ENCODE peak calls at places on chromosomes 12 and 14, in four cellular contexts. T is GM23248, S is OCI-LY7, D is hepatocyte. A is an unnamed sample. For H3K9me2, the result is how much of the 10 kb centered on the place peaks cover.

GRCh38 chr12:88553941-88554658 is 26.2 kb downstream of the KITLG start:
- DNase-seq in T (peak), S (no peak), D (no peak), A (no peak)

GRCh38 chr12:126397071-126397571 is 1331.9 kb downstream of the AACS start:
- DNase-seq in T (peak), S (no peak), D (no peak), A (no peak)

GRCh38 chr14:58238252-58239247 is 6.1 kb upstream of the PSMA3 start:
- DNase-seq in T (peak), S (no peak), D (peak), A (no peak)

GRCh38 chr14:100155881-100156645 is 3.4 kb downstream of the DEGS2 start:
- DNase-seq in T (no peak), S (no peak), D (peak), A (no peak)

GRCh38 chr12:49088190-49088931 is 6.2 kb downstream of the DHH start:
- DNase-seq in T (peak), S (peak), D (peak), A (peak)

GRCh38 chr12:117158096-117158495 is 32.2 kb downstream of the FBXO21 start:
- DNase-seq in T (no peak), S (no peak), D (no peak), A (no peak)

GRCh38 chr14:91352101-91352500 is 65.5 kb downstream of the CCDC88C start:
- DNase-seq in T (peak), S (peak), D (no peak), A (peak)

GRCh38 chr14:95300697-95301526 is 18.8 kb downstream of the CLMN start:
- DNase-seq in T (no peak), S (peak), D (no peak), A (peak)

GRCh38 chr14:102848830-102849521 is 71.7 kb downstream of the TRAF3 start:
- DNase-seq in T (no peak), S (no peak), D (no peak), A (no peak)

GRCh38 chr14:105383083-105383730 is 15.1 kb upstream of the TEX22 start:
- DNase-seq in T (no peak), S (no peak), D (no peak), A (no peak)

GRCh38 chr12:26666286-26666685 is 166.7 kb downstream of the ITPR2 start:
- DNase-seq in T (no peak), S (no peak), D (no peak), A (no peak)

GRCh38 chr12:1726753-1727152 is 35.9 kb downstream of the ADIPOR2 start:
- DNase-seq in T (no peak), S (no peak), D (no peak), A (no peak)
- H3K4me3 ChIP-seq in T (no peak), S (no peak), D (no peak), A (no peak)

DNA sequence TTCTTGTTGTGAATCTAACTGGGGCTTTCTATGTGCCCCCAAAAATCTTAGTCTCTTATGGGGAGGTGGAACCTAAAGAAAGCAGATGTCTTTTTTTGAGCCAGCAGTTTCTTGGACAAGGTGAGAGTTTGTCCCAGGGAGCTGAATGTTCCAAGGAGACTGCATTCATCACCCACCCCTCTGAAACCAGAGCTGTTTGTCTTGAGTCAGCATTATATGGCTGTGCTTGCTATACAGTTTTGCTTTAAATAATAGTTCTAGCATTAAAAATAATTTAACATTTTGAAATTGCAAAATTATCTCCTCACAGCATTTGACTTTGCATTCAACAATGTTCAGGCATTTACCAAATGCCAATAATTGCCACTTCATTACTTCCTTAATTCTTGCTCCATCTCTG is 813.3 kb downstream of the BCL11B start:
- DNase-seq in T (no peak), S (no peak), D (no peak), A (no peak)
- H3K9me2 ChIP-seq in T (under half), S (under half), D (under half), A (under half)

DNA sequence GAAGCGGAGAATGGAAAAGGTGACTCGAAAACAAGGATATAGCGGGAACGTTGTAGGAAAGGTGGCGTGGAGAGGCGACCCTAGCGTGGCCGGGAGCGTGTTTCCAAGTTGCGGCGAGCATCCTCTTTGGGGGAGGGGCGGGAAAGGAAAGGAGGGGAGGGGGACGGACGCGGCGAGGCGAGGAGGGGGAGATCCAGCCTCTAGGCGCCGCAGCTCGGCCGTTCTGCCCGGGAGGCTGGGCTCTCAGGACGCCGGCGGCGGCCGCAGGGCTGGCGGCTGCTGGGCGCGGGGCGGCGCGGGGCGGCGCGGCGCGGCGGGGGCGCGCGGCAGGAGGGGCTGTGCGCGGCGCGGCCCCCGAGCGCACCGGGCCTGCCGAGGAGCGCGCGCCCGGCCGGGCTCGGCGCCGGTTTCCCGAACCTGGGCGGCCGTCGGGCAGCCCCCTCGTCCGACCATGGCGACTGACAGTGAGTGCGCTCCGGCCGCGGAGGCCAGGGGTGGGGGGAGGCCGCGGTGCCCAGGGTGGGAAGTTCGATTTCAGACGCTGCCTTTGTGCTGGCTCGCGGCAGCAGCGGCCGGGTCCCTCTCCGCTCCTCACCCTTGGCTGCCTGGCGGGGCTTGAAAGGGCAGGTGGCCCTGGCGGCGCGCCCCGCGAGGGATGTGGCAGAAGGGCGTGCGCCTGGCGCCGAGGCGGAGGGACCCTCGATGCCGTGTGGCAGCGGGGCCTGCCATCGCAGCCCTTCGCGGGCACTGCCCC is 50.3 kb downstream of the SNAPC1 start:
- DNase-seq in T (peak), S (no peak), D (peak), A (no peak)
- H3K4me3 ChIP-seq in T (peak), S (no peak), D (peak), A (no peak)

GRCh38 chr14:101519090-101519489 is 42.2 kb upstream of the DIO3 start:
- DNase-seq in T (no peak), S (no peak), D (no peak), A (no peak)
- H3K9me2 ChIP-seq in T (under half), S (under half), D (under half), A (under half)

GRCh38 chr12:15563683-15564082 is 225.5 kb downstream of the EPS8 start:
- DNase-seq in T (peak), S (no peak), D (no peak), A (no peak)
- H3K4me3 ChIP-seq in T (peak), S (no peak), D (no peak), A (no peak)

A was measured in Karpas-422.